ENCODE peak calls at places on chromosomes 6 and 20, in nine cellular contexts. One of them, this sample, is unnamed.

GRCh38 chr6:99933129-99933528 is 60.9 kb downstream of the MCHR2 start:
- DNase-seq in lung: no peak
- DNase-seq in dorsolateral prefrontal cortex: no peak
- DNase-seq in mucosa of descending colon: no peak
- DNase-seq in H4: no peak
- DNase-seq in effector CD4-positive, alpha-beta T cell: no peak
- DNase-seq in T follicular helper cell: no peak
- DNase-seq in amniotic epithelial cell: peak; percentile 73
- DNase-seq in HT1080: peak; percentile 62
- DNase-seq in this sample: peak; percentile 87

GRCh38 chr6:65760285-65760684 is 53.3 kb upstream of the EYS start:
- DNase-seq in lung: no peak
- DNase-seq in dorsolateral prefrontal cortex: no peak
- DNase-seq in mucosa of descending colon: no peak
- DNase-seq in H4: no peak
- DNase-seq in effector CD4-positive, alpha-beta T cell: no peak
- DNase-seq in T follicular helper cell: no peak
- DNase-seq in amniotic epithelial cell: no peak
- DNase-seq in HT1080: peak; percentile 89
- DNase-seq in this sample: peak; percentile 1

GRCh38 chr6:127349980-127350379 is 6.6 kb upstream of the ECHDC1 start:
- DNase-seq in lung: no peak
- DNase-seq in dorsolateral prefrontal cortex: no peak
- DNase-seq in mucosa of descending colon: no peak
- DNase-seq in H4: no peak
- DNase-seq in effector CD4-positive, alpha-beta T cell: no peak
- DNase-seq in T follicular helper cell: no peak
- DNase-seq in amniotic epithelial cell: no peak
- DNase-seq in HT1080: no peak
- DNase-seq in this sample: no peak

GRCh38 chr20:46784450-46785127 is 75.1 kb downstream of the SLC2A10 start:
- DNase-seq in lung: no peak
- DNase-seq in dorsolateral prefrontal cortex: no peak
- DNase-seq in mucosa of descending colon: no peak
- DNase-seq in H4: peak; percentile 59
- DNase-seq in effector CD4-positive, alpha-beta T cell: no peak
- DNase-seq in T follicular helper cell: no peak
- DNase-seq in amniotic epithelial cell: no peak
- DNase-seq in HT1080: peak; percentile 34
- DNase-seq in this sample: no peak

GRCh38 chr6:156863504-156863903 is 86.3 kb downstream of the ARID1B start:
- DNase-seq in lung: no peak
- DNase-seq in dorsolateral prefrontal cortex: no peak
- DNase-seq in mucosa of descending colon: no peak
- DNase-seq in H4: no peak
- DNase-seq in effector CD4-positive, alpha-beta T cell: no peak
- DNase-seq in T follicular helper cell: no peak
- DNase-seq in amniotic epithelial cell: no peak
- DNase-seq in HT1080: no peak
- DNase-seq in this sample: peak; percentile 12

GRCh38 chr6:134626131-134626530 is 308.2 kb upstream of the SGK1 start:
- DNase-seq in lung: no peak
- DNase-seq in dorsolateral prefrontal cortex: no peak
- DNase-seq in mucosa of descending colon: no peak
- DNase-seq in H4: no peak
- DNase-seq in effector CD4-positive, alpha-beta T cell: no peak
- DNase-seq in T follicular helper cell: no peak
- DNase-seq in amniotic epithelial cell: no peak
- DNase-seq in HT1080: peak; percentile 23
- DNase-seq in this sample: no peak

GRCh38 chr6:6434723-6435122 is 114.3 kb upstream of the F13A1 start:
- DNase-seq in lung: no peak
- DNase-seq in dorsolateral prefrontal cortex: no peak
- DNase-seq in mucosa of descending colon: no peak
- DNase-seq in H4: no peak
- DNase-seq in effector CD4-positive, alpha-beta T cell: no peak
- DNase-seq in T follicular helper cell: no peak
- DNase-seq in amniotic epithelial cell: no peak
- DNase-seq in HT1080: no peak
- DNase-seq in this sample: no peak

GRCh38 chr20:59603176-59603575 is 1.2 kb upstream of the PHACTR3 start:
- DNase-seq in lung: no peak
- DNase-seq in dorsolateral prefrontal cortex: no peak
- DNase-seq in mucosa of descending colon: no peak
- DNase-seq in H4: no peak
- DNase-seq in effector CD4-positive, alpha-beta T cell: no peak
- DNase-seq in T follicular helper cell: no peak
- DNase-seq in amniotic epithelial cell: no peak
- DNase-seq in HT1080: no peak
- DNase-seq in this sample: no peak

GRCh38 chr6:44309092-44309491 is 4.1 kb downstream of the AARS2 start:
- DNase-seq in lung: no peak
- DNase-seq in dorsolateral prefrontal cortex: no peak
- DNase-seq in mucosa of descending colon: no peak
- DNase-seq in H4: no peak
- DNase-seq in effector CD4-positive, alpha-beta T cell: no peak
- DNase-seq in T follicular helper cell: no peak
- DNase-seq in amniotic epithelial cell: peak; percentile 3
- DNase-seq in HT1080: peak; percentile 36
- DNase-seq in this sample: peak; percentile 90

GRCh38 chr6:28695671-28696537 is 170.2 kb downstream of the GPX5 start:
- DNase-seq in lung: no peak
- DNase-seq in dorsolateral prefrontal cortex: no peak
- DNase-seq in mucosa of descending colon: no peak
- DNase-seq in H4: peak; percentile 53
- DNase-seq in effector CD4-positive, alpha-beta T cell: no peak
- DNase-seq in T follicular helper cell: no peak
- DNase-seq in amniotic epithelial cell: peak; percentile 43
- DNase-seq in HT1080: peak; percentile 76
- DNase-seq in this sample: peak; percentile 64

GRCh38 chr20:61185841-61186601 is 66.0 kb upstream of the CDH4 start:
- DNase-seq in lung: no peak
- DNase-seq in dorsolateral prefrontal cortex: no peak
- DNase-seq in mucosa of descending colon: no peak
- DNase-seq in H4: peak; percentile 84
- DNase-seq in effector CD4-positive, alpha-beta T cell: no peak
- DNase-seq in T follicular helper cell: no peak
- DNase-seq in amniotic epithelial cell: peak; percentile 98
- DNase-seq in HT1080: peak; percentile 96
- DNase-seq in this sample: peak; percentile 98

GRCh38 chr6:156803353-156803752 is 26.2 kb downstream of the ARID1B start:
- DNase-seq in lung: no peak
- DNase-seq in dorsolateral prefrontal cortex: no peak
- DNase-seq in mucosa of descending colon: no peak
- DNase-seq in H4: no peak
- DNase-seq in effector CD4-positive, alpha-beta T cell: no peak
- DNase-seq in T follicular helper cell: no peak
- DNase-seq in amniotic epithelial cell: no peak
- DNase-seq in HT1080: no peak
- DNase-seq in this sample: no peak

GRCh38 chr6:15674690-15675386 is 12.0 kb upstream of the DTNBP1 start:
- DNase-seq in lung: no peak
- DNase-seq in dorsolateral prefrontal cortex: no peak
- DNase-seq in mucosa of descending colon: no peak
- DNase-seq in H4: peak; percentile 16
- DNase-seq in effector CD4-positive, alpha-beta T cell: no peak
- DNase-seq in T follicular helper cell: no peak
- DNase-seq in amniotic epithelial cell: no peak
- DNase-seq in HT1080: no peak
- DNase-seq in this sample: no peak

GRCh38 chr20:38537176-38537575 is 43.8 kb upstream of the ADIG start:
- DNase-seq in lung: no peak
- DNase-seq in dorsolateral prefrontal cortex: no peak
- DNase-seq in mucosa of descending colon: no peak
- DNase-seq in H4: no peak
- DNase-seq in effector CD4-positive, alpha-beta T cell: no peak
- DNase-seq in T follicular helper cell: no peak
- DNase-seq in amniotic epithelial cell: no peak
- DNase-seq in HT1080: no peak
- DNase-seq in this sample: no peak

GRCh38 chr6:41371992-41372525 is 36.7 kb downstream of the NCR2 start:
- DNase-seq in lung: no peak
- DNase-seq in dorsolateral prefrontal cortex: no peak
- DNase-seq in mucosa of descending colon: no peak
- DNase-seq in H4: no peak
- DNase-seq in effector CD4-positive, alpha-beta T cell: no peak
- DNase-seq in T follicular helper cell: no peak
- DNase-seq in amniotic epithelial cell: peak; percentile 47
- DNase-seq in HT1080: no peak
- DNase-seq in this sample: no peak

GRCh38 chr6:53956068-53956711 is 155.1 kb upstream of the MLIP start:
- DNase-seq in lung: peak; percentile 72
- DNase-seq in dorsolateral prefrontal cortex: peak; percentile 13
- DNase-seq in mucosa of descending colon: peak; percentile 84
- DNase-seq in H4: peak; percentile 79
- DNase-seq in effector CD4-positive, alpha-beta T cell: no peak
- DNase-seq in T follicular helper cell: no peak
- DNase-seq in amniotic epithelial cell: peak; percentile 60
- DNase-seq in HT1080: peak; percentile 71
- DNase-seq in this sample: peak; percentile 65

GRCh38 chr6:37205189-37205996 is 35.4 kb downstream of the PIM1 start:
- DNase-seq in lung: no peak
- DNase-seq in dorsolateral prefrontal cortex: no peak
- DNase-seq in mucosa of descending colon: no peak
- DNase-seq in H4: no peak
- DNase-seq in effector CD4-positive, alpha-beta T cell: no peak
- DNase-seq in T follicular helper cell: no peak
- DNase-seq in amniotic epithelial cell: no peak
- DNase-seq in HT1080: no peak
- DNase-seq in this sample: no peak

GRCh38 chr6:115053169-115053860 is 710.5 kb upstream of the HS3ST5 start:
- DNase-seq in lung: no peak
- DNase-seq in dorsolateral prefrontal cortex: no peak
- DNase-seq in mucosa of descending colon: no peak
- DNase-seq in H4: no peak
- DNase-seq in effector CD4-positive, alpha-beta T cell: no peak
- DNase-seq in T follicular helper cell: no peak
- DNase-seq in amniotic epithelial cell: no peak
- DNase-seq in HT1080: no peak
- DNase-seq in this sample: no peak

GRCh38 chr20:50595988-50596693 is 86.0 kb downstream of the PTPN1 start:
- DNase-seq in lung: no peak
- DNase-seq in dorsolateral prefrontal cortex: no peak
- DNase-seq in mucosa of descending colon: no peak
- DNase-seq in H4: no peak
- DNase-seq in effector CD4-positive, alpha-beta T cell: no peak
- DNase-seq in T follicular helper cell: no peak
- DNase-seq in amniotic epithelial cell: peak; percentile 53
- DNase-seq in HT1080: peak; percentile 27
- DNase-seq in this sample: no peak